ENCODE peak calls at places on chromosomes 1 and 21, in six cellular contexts. L is SK-N-SH, K is H9, D is OCI-LY7, N is neural progenitor cell, X is K562. O is an unnamed sample.

GRCh38 chr1:156524985-156525590 is 24.5 kb upstream of the MEF2D start:
- DNase-seq in N (no peak), D (peak; percentile 45), X (no peak), L (no peak), K (no peak), O (no peak)

GRCh38 chr1:173365341-173365740 is 111.8 kb upstream of the PRDX6 start:
- DNase-seq in X (no peak), N (no peak), D (no peak), K (no peak), L (no peak), O (no peak)

GRCh38 chr1:12167493-12168429 is 970 bp downstream of the TNFRSF1B start:
- DNase-seq in N (no peak), L (no peak), K (no peak), D (no peak), X (peak; percentile 82), O (peak; percentile 32)

GRCh38 chr1:147334292-147334691 is 91.8 kb downstream of the CHD1L start:
- DNase-seq in L (no peak), D (no peak), N (no peak), X (no peak), K (no peak), O (no peak)

GRCh38 chr1:218394416-218394815 is 49.3 kb downstream of the TGFB2 start:
- DNase-seq in N (no peak), D (no peak), K (no peak), X (no peak), L (no peak), O (no peak)

GRCh38 chr21:45228171-45228641 is 59.5 kb downstream of the POFUT2 start:
- DNase-seq in D (no peak), L (no peak), K (no peak), X (no peak), N (no peak), O (peak; percentile 97)

GRCh38 chr1:156865865-156866678 is 5.4 kb downstream of the NTRK1 start:
- DNase-seq in D (no peak), K (no peak), X (peak; percentile 72), L (no peak), N (no peak), O (no peak)

GRCh38 chr21:36155603-36156338 is 853 bp upstream of the DOP1B start:
- DNase-seq in X (no peak), L (no peak), D (no peak), K (peak; percentile 47), N (peak; percentile 6), O (no peak)

GRCh38 chr1:211967704-211968103 is 67.7 kb downstream of the INTS7 start:
- DNase-seq in L (no peak), D (no peak), K (no peak), X (no peak), N (no peak), O (no peak)

GRCh38 chr1:227396539-227397355 is 78.5 kb upstream of the CDC42BPA start:
- DNase-seq in K (no peak), N (no peak), D (no peak), X (peak; percentile 86), L (no peak), O (no peak)

GRCh38 chr1:169115891-169116585 is 9.5 kb downstream of the ATP1B1 start:
- DNase-seq in K (no peak), D (peak; percentile 28), X (no peak), L (peak; percentile 56), N (no peak), O (peak; percentile 81)

GRCh38 chr1:152999818-153000217 is 1.7 kb upstream of the SPRR3 start:
- DNase-seq in K (no peak), X (no peak), N (no peak), L (no peak), D (no peak), O (no peak)

GRCh38 chr1:150567341-150567716 is 12.1 kb downstream of the MCL1 start:
- DNase-seq in L (no peak), K (peak; percentile 31), X (no peak), N (no peak), D (peak; percentile 64), O (peak; percentile 78)

GRCh38 chr1:15939181-15940109 is 36.5 kb downstream of the ZBTB17 start:
- DNase-seq in K (no peak), D (no peak), L (peak; percentile 84), N (no peak), X (no peak), O (peak; percentile 83)

GRCh38 chr1:181513786-181514297 is 30.5 kb downstream of the CACNA1E start:
- DNase-seq in X (no peak), L (no peak), K (no peak), N (no peak), D (no peak), O (no peak)

GRCh38 chr1:239912471-239912870 is 179.2 kb upstream of the FMN2 start:
- DNase-seq in X (no peak), D (no peak), L (no peak), K (no peak), N (no peak), O (no peak)

GRCh38 chr1:73943270-73943669 is 254.7 kb downstream of the LRRIQ3 start:
- DNase-seq in K (peak; percentile 36), L (no peak), X (no peak), D (no peak), N (peak; percentile 23), O (no peak)

GRCh38 chr1:54506594-54506993 is 41.4 kb upstream of the ACOT11 start:
- DNase-seq in N (no peak), X (no peak), D (no peak), K (no peak), L (no peak), O (peak; percentile 46)

GRCh38 chr1:235946570-235946981 is 79.9 kb upstream of the LYST start:
- DNase-seq in X (no peak), D (peak; percentile 13), N (no peak), L (no peak), K (no peak), O (peak; percentile 96)

GRCh38 chr1:154404984-154405761 is at the start of gene IL6R:
- DNase-seq in K (peak; percentile 86), N (peak; percentile 89), D (peak; percentile 16), X (peak; percentile 68), L (peak; percentile 78), O (peak; percentile 97)

GRCh38 chr1:47627471-47628370 is 189.9 kb downstream of the FOXD2 start:
- DNase-seq in L (peak; percentile 55), X (no peak), K (peak; percentile 22), N (no peak), D (no peak), O (no peak)

GRCh38 chr1:3275471-3276340 is 178.8 kb upstream of the ARHGEF16 start:
- DNase-seq in D (no peak), K (no peak), L (no peak), N (no peak), X (no peak), O (no peak)

GRCh38 chr1:7105258-7105657 is 320.0 kb downstream of the CAMTA1 start:
- DNase-seq in L (no peak), D (no peak), N (no peak), K (no peak), X (no peak), O (no peak)

GRCh38 chr1:7107109-7107830 is 322.0 kb downstream of the CAMTA1 start:
- DNase-seq in L (no peak), N (no peak), D (no peak), X (no peak), K (no peak), O (no peak)

GRCh38 chr1:7104053-7104738 is 318.9 kb downstream of the CAMTA1 start:
- DNase-seq in D (no peak), L (no peak), K (no peak), X (no peak), N (peak; percentile 27), O (peak; percentile 0)

GRCh38 chr1:7108251-7108650 is 323.0 kb downstream of the CAMTA1 start:
- DNase-seq in L (no peak), D (no peak), X (no peak), K (no peak), N (no peak), O (no peak)

DNA sequence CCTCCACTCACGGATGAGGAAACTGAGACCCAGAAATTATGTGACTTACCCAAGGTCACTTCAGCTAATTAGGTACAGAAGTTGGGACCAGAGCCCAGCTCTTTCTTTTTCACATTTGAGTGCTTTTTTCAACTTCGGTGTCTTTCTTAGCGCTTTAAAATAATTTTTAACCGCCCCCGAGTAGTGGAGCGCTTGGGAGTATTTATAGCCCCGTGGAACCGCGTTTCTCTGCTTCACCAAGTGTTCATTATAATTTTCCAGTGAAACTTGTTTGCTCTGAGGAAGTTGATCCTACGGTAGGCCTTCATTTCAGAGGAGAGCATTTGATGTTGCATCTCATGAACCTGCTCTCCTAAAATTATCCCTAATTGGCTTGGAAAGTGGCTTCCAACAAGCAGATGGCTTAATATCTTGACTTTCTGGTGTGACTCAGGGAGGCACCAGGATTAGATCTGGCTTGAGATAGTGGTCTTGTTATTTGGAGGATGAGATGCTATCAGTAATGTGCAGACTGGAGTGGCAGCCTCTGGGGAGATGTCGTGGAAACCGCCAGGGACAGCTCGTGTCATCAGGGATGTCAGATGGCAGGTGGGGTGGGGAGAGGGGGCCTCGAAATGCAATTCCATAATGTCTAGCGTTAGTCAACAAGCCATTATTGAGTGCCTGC is 321.3 kb downstream of the CAMTA1 start:
- DNase-seq in L (no peak), N (no peak), X (no peak), K (no peak), D (no peak), O (no peak)
- H3K4me2 ChIP-seq in L (no peak overlapping the region), N (no peak overlapping the region), X (no peak overlapping the region), K (no peak overlapping the region), D (no peak overlapping the region), O (no peak overlapping the region)

GRCh38 chr1:75492011-75492410 is 118.9 kb downstream of the SLC44A5 start:
- DNase-seq in D (no peak), K (no peak), L (no peak), X (no peak), N (no peak), O (no peak)
- H3K4me2 ChIP-seq in D (no peak overlapping the region), K (no peak overlapping the region), L (no peak overlapping the region), X (no peak overlapping the region), N (no peak overlapping the region), O (no peak overlapping the region)

DNA sequence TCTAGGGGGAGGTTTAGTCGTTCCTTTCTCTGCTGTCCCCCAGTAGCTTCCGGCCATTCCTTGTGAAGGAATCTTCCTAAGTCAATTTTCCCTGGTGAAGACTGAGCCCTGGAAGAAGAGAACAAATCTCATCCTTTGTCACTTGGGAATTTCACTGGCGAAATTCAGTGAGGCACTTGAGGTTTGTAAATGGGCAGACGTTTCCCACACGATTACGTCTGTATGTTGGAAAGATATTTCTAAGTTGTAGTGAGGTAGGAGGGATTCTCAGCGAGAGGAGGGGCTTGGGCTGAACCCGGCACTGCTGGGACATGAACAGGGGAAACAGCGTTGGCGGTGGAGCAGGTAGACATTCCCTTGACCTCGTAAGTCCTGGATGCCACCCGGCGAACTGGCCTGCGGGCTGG is 47.2 kb downstream of the GALNT2 start:
- DNase-seq in L (no peak), K (no peak), X (no peak), N (no peak), D (no peak), O (no peak)
- H3K4me2 ChIP-seq in L (peak overlapping the region; percentile 16), K (no peak overlapping the region), X (no peak overlapping the region), N (no peak overlapping the region), D (no peak overlapping the region), O (no peak overlapping the region)

GRCh38 chr1:61638296-61638695 is 86.6 kb downstream of the TM2D1 start:
- DNase-seq in D (no peak), L (no peak), X (no peak), N (no peak), K (no peak), O (no peak)

GRCh38 chr1:61636814-61637213 is 88.1 kb downstream of the TM2D1 start:
- DNase-seq in D (no peak), N (no peak), X (no peak), K (no peak), L (no peak), O (no peak)

GRCh38 chr1:61639218-61639617 is 85.7 kb downstream of the TM2D1 start:
- DNase-seq in X (no peak), D (no peak), K (no peak), N (no peak), L (no peak), O (no peak)

GRCh38 chr1:61636392-61636791 is 88.5 kb downstream of the TM2D1 start:
- DNase-seq in K (no peak), X (no peak), N (no peak), L (no peak), D (no peak), O (no peak)

GRCh38 chr1:61637470-61637869 is 87.5 kb downstream of the TM2D1 start:
- DNase-seq in N (no peak), X (no peak), L (no peak), K (no peak), D (no peak), O (no peak)
- H3K4me2 ChIP-seq in N (no peak overlapping the region), X (no peak overlapping the region), L (no peak overlapping the region), K (no peak overlapping the region), D (no peak overlapping the region), O (no peak overlapping the region)